ENCODE peak calls at places on chromosomes 11 and 22, in five cellular contexts. Z, C, D, U and P are unnamed samples.

GRCh38 chr11:23406131-23406819 is 546.0 kb upstream of the CCDC179 start:
- DNase-seq in Z (no peak), C (peak), D (no peak), U (no peak), P (no peak)

GRCh38 chr22:46738961-46739870 is 1.2 kb upstream of the CERK start:
- DNase-seq in Z (peak), C (peak), D (peak), U (no peak), P (peak)

GRCh38 chr22:27267145-27267544 is 534.4 kb downstream of the MN1 start:
- DNase-seq in Z (no peak), C (no peak), D (no peak), U (peak), P (peak)

GRCh38 chr22:23790819-23791736 is 4.3 kb downstream of the SMARCB1 start:
- DNase-seq in Z (no peak), C (no peak), D (no peak), U (peak), P (peak)

GRCh38 chr22:26565889-26566288 is 24.0 kb downstream of the TPST2 start:
- DNase-seq in Z (no peak), C (no peak), D (no peak), U (no peak), P (no peak)

GRCh38 chr11:70468256-70469230 is 70.2 kb downstream of the CTTN start:
- DNase-seq in Z (no peak), C (peak), D (no peak), U (no peak), P (no peak)

GRCh38 chr11:115321602-115322289 is 182.5 kb downstream of the CADM1 start:
- DNase-seq in Z (no peak), C (no peak), D (no peak), U (peak), P (peak)

GRCh38 chr11:124069429-124070401 is 28.6 kb upstream of the OR10G7 start:
- DNase-seq in Z (no peak), C (peak), D (peak), U (peak), P (peak)

GRCh38 chr11:131109256-131109655 is 193.0 kb upstream of the SNX19 start:
- DNase-seq in Z (no peak), C (no peak), D (no peak), U (peak), P (peak)

GRCh38 chr22:43378011-43378704 is 33.7 kb upstream of the MPPED1 start:
- DNase-seq in Z (no peak), C (no peak), D (no peak), U (peak), P (peak)

GRCh38 chr11:14852571-14853177 is 39.4 kb downstream of the CYP2R1 start:
- DNase-seq in Z (no peak), C (no peak), D (no peak), U (no peak), P (peak)

GRCh38 chr22:46201059-46201757 is 48.9 kb downstream of the CDPF1 start:
- DNase-seq in Z (no peak), C (peak), D (peak), U (no peak), P (no peak)

GRCh38 chr22:45460288-45461109 is 42.2 kb upstream of the FBLN1 start:
- DNase-seq in Z (no peak), C (no peak), D (no peak), U (no peak), P (peak)

GRCh38 chr22:50600967-50601668 is 525 bp downstream of the MAPK8IP2 start:
- DNase-seq in Z (no peak), C (no peak), D (no peak), U (no peak), P (no peak)

GRCh38 chr22:50601669-50602337 is 1.2 kb downstream of the MAPK8IP2 start:
- DNase-seq in Z (no peak), C (no peak), D (no peak), U (no peak), P (no peak)

GRCh38 chr22:50600541-50600940 is at the start of gene MAPK8IP2:
- DNase-seq in Z (no peak), C (no peak), D (peak), U (no peak), P (no peak)

GRCh38 chr22:50602338-50602700 is 1.7 kb downstream of the MAPK8IP2 start:
- DNase-seq in Z (no peak), C (no peak), D (no peak), U (no peak), P (no peak)

GRCh38 chr22:50599816-50600454 is 658 bp upstream of the MAPK8IP2 start:
- DNase-seq in Z (no peak), C (peak), D (peak), U (no peak), P (peak)
- TF ChIP-seq EZH2 in Z (peak), C (no peak), D (no peak), U (no peak), P (peak)

GRCh38 chr11:57460017-57460755 is at the start of gene RTN4RL2:
- DNase-seq in Z (no peak), C (peak), D (peak), U (peak), P (peak)
- TF ChIP-seq CTCF in Z (peak), C (peak), D (peak), U (no peak), P (no peak)

GRCh38 chr22:30923168-30923900 is 45.2 kb downstream of the MORC2 start:
- DNase-seq in Z (no peak), C (no peak), D (no peak), U (no peak), P (no peak)
- TF ChIP-seq EZH2 in Z (no peak), C (no peak), D (no peak), U (no peak), P (no peak)

GRCh38 chr22:50146440-50147228 is 23.9 kb upstream of the PANX2 start:
- DNase-seq in Z (peak), C (no peak), D (peak), U (peak), P (peak)
- TF ChIP-seq CTCF in Z (peak), C (peak), D (peak), U (peak), P (peak)

GRCh38 chr11:120884290-120885020 is 139.4 kb upstream of the TBCEL start:
- DNase-seq in Z (no peak), C (peak), D (no peak), U (no peak), P (no peak)
- TF ChIP-seq EZH2 in Z (no peak), C (no peak), D (no peak), U (no peak), P (no peak)

DNA sequence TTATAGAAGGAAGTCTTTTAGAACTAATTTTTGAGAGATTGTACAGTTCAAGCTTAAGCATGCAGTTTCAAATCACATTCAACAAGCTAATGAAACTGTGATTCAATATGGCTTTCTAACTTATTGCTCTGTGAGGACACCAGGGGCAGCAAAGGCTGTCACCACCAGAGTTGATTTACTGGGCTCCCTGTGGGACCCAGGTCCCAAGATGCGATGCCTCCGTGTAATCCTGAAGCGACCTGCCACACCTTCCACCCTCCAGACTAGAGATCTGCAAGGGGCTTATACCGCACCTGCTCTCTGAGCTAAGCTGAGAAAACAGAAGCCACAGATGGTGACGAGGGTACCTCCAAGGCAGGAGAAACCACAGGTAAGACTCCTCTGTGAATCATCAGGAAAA is 918 bp upstream of the OR51Q1 start:
- DNase-seq in Z (no peak), C (peak), D (peak), U (no peak), P (no peak)
- TF ChIP-seq CTCF in Z (no peak), C (peak), D (peak), U (no peak), P (no peak)

GRCh38 chr11:46388619-46389449 is 2.7 kb downstream of the CHRM4 start:
- DNase-seq in Z (peak), C (peak), D (peak), U (no peak), P (no peak)
- TF ChIP-seq EZH2 in Z (no peak), C (no peak), D (no peak), U (peak), P (peak)

GRCh38 chr11:57363681-57364080 is 17.3 kb downstream of the PRG3 start:
- DNase-seq in Z (no peak), C (no peak), D (no peak), U (no peak), P (no peak)

GRCh38 chr11:57361926-57362325 is 19.0 kb downstream of the PRG3 start:
- DNase-seq in Z (no peak), C (no peak), D (no peak), U (no peak), P (no peak)

GRCh38 chr11:57364851-57365660 is 15.9 kb downstream of the PRG3 start:
- DNase-seq in Z (no peak), C (peak), D (peak), U (no peak), P (no peak)

GRCh38 chr11:57360991-57361390 is 20.0 kb downstream of the PRG3 start:
- DNase-seq in Z (no peak), C (no peak), D (no peak), U (no peak), P (no peak)

GRCh38 chr11:57363131-57363530 is 17.8 kb downstream of the PRG3 start:
- DNase-seq in Z (no peak), C (no peak), D (no peak), U (no peak), P (no peak)
- TF ChIP-seq CTCF in Z (no peak), C (no peak), D (no peak), U (no peak), P (no peak)

DNA sequence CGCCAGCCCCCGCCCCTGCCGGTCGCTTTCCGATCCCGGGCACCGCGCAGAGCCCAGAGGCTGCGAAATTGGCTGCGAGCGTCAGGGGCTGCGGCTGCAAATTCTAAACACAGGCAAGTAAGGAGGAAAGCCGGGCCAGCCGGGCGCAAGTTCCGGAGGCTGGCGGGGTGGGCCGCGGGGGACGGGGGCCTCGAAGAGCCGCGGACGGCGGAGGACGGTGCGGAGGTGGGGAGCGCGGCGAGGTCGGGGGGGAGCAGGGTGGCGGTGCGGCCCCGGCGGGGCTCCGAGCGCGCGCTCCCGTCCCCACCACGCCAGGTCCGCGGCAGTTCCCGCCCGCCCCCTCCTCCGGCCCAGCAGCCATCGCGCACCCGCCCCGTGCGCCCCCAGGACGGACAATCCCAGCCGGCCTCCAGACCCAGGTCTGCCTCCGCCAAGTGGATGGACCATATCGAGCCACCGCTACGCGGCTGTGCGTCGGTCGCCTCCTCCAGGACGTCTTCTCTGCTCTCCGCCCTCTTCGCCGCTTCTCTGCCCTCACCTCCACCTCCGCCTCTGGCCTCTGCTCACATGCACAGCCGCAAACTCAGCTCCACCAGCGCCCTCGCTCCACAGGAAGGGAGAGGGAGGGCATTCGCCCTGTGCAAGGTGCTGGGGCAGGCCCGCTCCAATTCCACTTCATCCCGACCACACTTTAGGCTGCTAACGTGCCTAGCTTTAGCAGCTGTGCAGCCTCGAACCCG is 7.2 kb downstream of the ELFN2 start:
- DNase-seq in Z (peak), C (peak), D (peak), U (peak), P (no peak)
- TF ChIP-seq EZH2 in Z (no peak), C (peak), D (peak), U (peak), P (peak)